ENCODE peak calls at places on chromosome 5, in seven cellular contexts. One of them, this sample, is unnamed.
A peak's percentile ranks its signal among the peaks of the same experiment; 100 is the strongest.

GRCh38 chr5:18465833-18466681 is 831.8 kb downstream of the TAF11L14 start:
- DNase-seq in WTC11: peak; percentile 66
- DNase-seq in nephron progenitor cell: peak; percentile 64
- DNase-seq in neural progenitor cell: peak; percentile 74
- DNase-seq in SJSA1: peak; percentile 61
- DNase-seq in hypothalamus: peak; percentile 62
- DNase-seq in pons: peak; percentile 91
- DNase-seq in this sample: peak; percentile 2

GRCh38 chr5:140563554-140563953 is 844 bp downstream of the APBB3 start:
- DNase-seq in WTC11: no peak
- DNase-seq in pons: no peak
- DNase-seq in neural progenitor cell: no peak
- DNase-seq in SJSA1: no peak
- DNase-seq in hypothalamus: no peak
- DNase-seq in nephron progenitor cell: no peak
- DNase-seq in this sample: no peak

GRCh38 chr5:164998142-164998541 is 1492.7 kb downstream of the MAT2B start:
- DNase-seq in pons: no peak
- DNase-seq in nephron progenitor cell: no peak
- DNase-seq in hypothalamus: no peak
- DNase-seq in WTC11: no peak
- DNase-seq in neural progenitor cell: no peak
- DNase-seq in SJSA1: no peak
- DNase-seq in this sample: no peak

GRCh38 chr5:103139264-103139865 is 19.3 kb downstream of the PPIP5K2 start:
- DNase-seq in neural progenitor cell: peak; percentile 80
- DNase-seq in nephron progenitor cell: peak; percentile 83
- DNase-seq in WTC11: peak; percentile 80
- DNase-seq in hypothalamus: peak; percentile 74
- DNase-seq in SJSA1: peak; percentile 82
- DNase-seq in pons: peak; percentile 82
- DNase-seq in this sample: peak; percentile 80

GRCh38 chr5:103942587-103943186 is 380.1 kb upstream of the NUDT12 start:
- DNase-seq in pons: peak; percentile 42
- DNase-seq in nephron progenitor cell: no peak
- DNase-seq in WTC11: no peak
- DNase-seq in SJSA1: no peak
- DNase-seq in hypothalamus: no peak
- DNase-seq in neural progenitor cell: no peak
- DNase-seq in this sample: no peak

GRCh38 chr5:77709993-77710392 is 66.1 kb downstream of the TBCA start:
- DNase-seq in nephron progenitor cell: no peak
- DNase-seq in pons: no peak
- DNase-seq in SJSA1: no peak
- DNase-seq in WTC11: no peak
- DNase-seq in hypothalamus: no peak
- DNase-seq in neural progenitor cell: no peak
- DNase-seq in this sample: no peak

GRCh38 chr5:101976933-101977332 is 319.2 kb downstream of the SLCO4C1 start:
- DNase-seq in WTC11: no peak
- DNase-seq in SJSA1: no peak
- DNase-seq in pons: no peak
- DNase-seq in neural progenitor cell: no peak
- DNase-seq in nephron progenitor cell: no peak
- DNase-seq in hypothalamus: no peak
- DNase-seq in this sample: no peak

GRCh38 chr5:115986358-115986757 is 24.1 kb downstream of the LVRN start:
- DNase-seq in pons: no peak
- DNase-seq in neural progenitor cell: no peak
- DNase-seq in WTC11: no peak
- DNase-seq in nephron progenitor cell: no peak
- DNase-seq in hypothalamus: no peak
- DNase-seq in SJSA1: no peak
- DNase-seq in this sample: peak; percentile 20

GRCh38 chr5:6471252-6471651 is 22.6 kb downstream of the UBE2QL1 start:
- DNase-seq in neural progenitor cell: no peak
- DNase-seq in WTC11: no peak
- DNase-seq in SJSA1: no peak
- DNase-seq in pons: no peak
- DNase-seq in nephron progenitor cell: no peak
- DNase-seq in hypothalamus: no peak
- DNase-seq in this sample: no peak

GRCh38 chr5:14660836-14661235 is 3.7 kb upstream of the OTULIN start:
- DNase-seq in nephron progenitor cell: no peak
- DNase-seq in pons: no peak
- DNase-seq in hypothalamus: no peak
- DNase-seq in SJSA1: no peak
- DNase-seq in WTC11: no peak
- DNase-seq in neural progenitor cell: no peak
- DNase-seq in this sample: no peak

GRCh38 chr5:88803309-88803708 is 79.7 kb downstream of the MEF2C start:
- DNase-seq in SJSA1: no peak
- DNase-seq in hypothalamus: no peak
- DNase-seq in WTC11: no peak
- DNase-seq in neural progenitor cell: no peak
- DNase-seq in pons: no peak
- DNase-seq in nephron progenitor cell: no peak
- DNase-seq in this sample: no peak

GRCh38 chr5:39520232-39520572 is 95.4 kb upstream of the DAB2 start:
- DNase-seq in SJSA1: peak; percentile 58
- DNase-seq in nephron progenitor cell: no peak
- DNase-seq in WTC11: no peak
- DNase-seq in hypothalamus: no peak
- DNase-seq in neural progenitor cell: no peak
- DNase-seq in pons: peak; percentile 15
- DNase-seq in this sample: peak; percentile 59